ENCODE peak calls at places on chromosomes 2 and 18, in four cellular contexts. W is Peyer's patch; I is CD4-positive, CD25-positive, alpha-beta regulatory T cell; M is mesenchymal stem cell. T is an unnamed sample. For H3K36me3, the result is how much of the 10 kb centered on the place peaks cover.

GRCh38 chr2:236753611-236754010 is 184.0 kb downstream of the ACKR3 start:
- DNase-seq in W (no peak), I (no peak), M (no peak), T (no peak)

GRCh38 chr2:27871805-27872204 is 18.4 kb downstream of the RBKS start:
- DNase-seq in W (no peak), I (no peak), M (no peak), T (peak)

GRCh38 chr2:107384426-107384825 is 442.3 kb upstream of the RGPD4 start:
- DNase-seq in W (no peak), I (no peak), M (no peak), T (no peak)

GRCh38 chr18:24831871-24832665 is 371.6 kb downstream of the HRH4 start:
- DNase-seq in W (no peak), I (no peak), M (no peak), T (no peak)

GRCh38 chr2:144832048-144832447 is 312.1 kb upstream of the ZEB2 start:
- DNase-seq in W (no peak), I (no peak), M (peak), T (no peak)

GRCh38 chr2:97739893-97740245 is 26.5 kb downstream of the ZAP70 start:
- DNase-seq in W (no peak), I (no peak), M (no peak), T (no peak)

GRCh38 chr2:216991563-216991962 is 131.7 kb upstream of the TNP1 start:
- DNase-seq in W (no peak), I (no peak), M (peak), T (no peak)

GRCh38 chr2:98915751-98916358 is 20.2 kb downstream of the CRACDL start:
- DNase-seq in W (no peak), I (no peak), M (no peak), T (no peak)

GRCh38 chr18:58996131-58996632 is 131.5 kb downstream of the ZNF532 start:
- DNase-seq in W (no peak), I (no peak), M (peak), T (no peak)

GRCh38 chr2:38261569-38262513 is 115.2 kb downstream of the ATL2 start:
- DNase-seq in W (no peak), I (no peak), M (no peak), T (no peak)

GRCh38 chr2:170823800-170824153 is 7.1 kb downstream of the GAD1 start:
- DNase-seq in W (no peak), I (no peak), M (no peak), T (peak)

GRCh38 chr2:73979686-73980085 is 5.0 kb upstream of the TET3 start:
- DNase-seq in W (no peak), I (no peak), M (peak), T (no peak)

GRCh38 chr2:43842866-43843226 is 4.1 kb downstream of the ABCG8 start:
- DNase-seq in W (no peak), I (no peak), M (no peak), T (no peak)

GRCh38 chr2:46163804-46164569 is 133.2 kb upstream of the EPAS1 start:
- DNase-seq in W (no peak), I (no peak), M (peak), T (no peak)

GRCh38 chr2:57076856-57077255 is 893.1 kb downstream of the CCDC85A start:
- DNase-seq in W (no peak), I (no peak), M (no peak), T (no peak)

DNA sequence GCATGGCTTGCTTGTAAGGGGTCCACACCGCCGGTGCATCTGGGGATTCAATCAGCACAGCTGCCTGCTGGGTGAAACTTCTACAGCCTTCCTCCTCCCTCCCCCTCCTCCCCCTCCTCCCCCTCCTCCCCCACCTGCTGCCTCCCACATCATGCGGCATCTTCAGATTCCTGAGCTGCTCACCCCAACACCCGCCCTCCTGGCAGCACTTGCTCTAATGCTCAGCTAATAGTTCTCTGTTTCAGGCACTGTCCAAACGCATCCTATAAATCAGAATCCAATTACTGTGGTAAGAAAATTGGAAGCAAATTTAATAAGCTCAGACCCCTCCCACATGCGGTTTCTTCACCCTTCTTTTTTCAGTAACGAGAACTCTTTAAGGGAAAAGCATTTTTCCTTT is 150.6 kb downstream of the GALNT14 start:
- DNase-seq in W (no peak), I (no peak), M (no peak), T (no peak)
- H3K36me3 ChIP-seq in W (under half), I (under half), M (under half), T (under half)

DNA sequence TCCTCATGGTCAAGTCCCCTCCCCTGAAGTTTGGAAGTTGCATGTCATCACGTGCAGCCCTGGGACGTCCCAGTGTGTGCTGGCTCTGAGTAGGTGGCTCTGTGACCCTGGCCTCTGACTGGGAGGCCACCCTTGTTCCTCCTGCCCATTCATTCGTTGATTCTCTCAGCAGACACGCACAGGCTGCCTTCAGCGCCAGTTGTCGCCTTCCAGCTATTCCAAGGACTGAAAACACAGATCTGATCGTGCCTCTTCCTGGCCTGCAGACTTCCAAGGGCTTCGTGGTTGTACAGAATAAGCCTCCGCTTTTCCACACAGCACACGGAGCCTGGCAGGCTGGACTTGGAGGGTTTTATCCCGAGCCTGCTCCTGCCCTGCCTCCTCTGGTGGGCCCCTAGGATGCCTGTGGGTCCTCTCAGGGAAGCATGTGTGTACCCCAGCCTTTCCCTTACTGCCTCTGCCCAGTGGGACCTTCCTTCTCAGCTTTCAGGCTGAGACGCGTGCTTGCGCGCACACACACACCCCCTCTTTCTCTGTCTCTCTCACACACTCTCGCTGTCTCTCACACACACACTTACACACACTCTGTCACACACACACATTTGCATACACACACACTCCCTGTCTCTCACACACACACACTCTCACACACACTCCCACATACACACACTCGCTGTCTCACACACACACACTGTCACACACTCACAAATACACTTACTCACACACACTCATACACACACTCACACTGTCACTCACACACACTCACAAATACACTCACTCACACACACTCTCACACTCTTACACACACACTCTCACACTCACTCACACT is 17.7 kb downstream of the SH3BP4 start:
- DNase-seq in W (no peak), I (no peak), M (peak), T (no peak)
- H3K36me3 ChIP-seq in W (under half), I (under half), M (under half), T (under half)

DNA sequence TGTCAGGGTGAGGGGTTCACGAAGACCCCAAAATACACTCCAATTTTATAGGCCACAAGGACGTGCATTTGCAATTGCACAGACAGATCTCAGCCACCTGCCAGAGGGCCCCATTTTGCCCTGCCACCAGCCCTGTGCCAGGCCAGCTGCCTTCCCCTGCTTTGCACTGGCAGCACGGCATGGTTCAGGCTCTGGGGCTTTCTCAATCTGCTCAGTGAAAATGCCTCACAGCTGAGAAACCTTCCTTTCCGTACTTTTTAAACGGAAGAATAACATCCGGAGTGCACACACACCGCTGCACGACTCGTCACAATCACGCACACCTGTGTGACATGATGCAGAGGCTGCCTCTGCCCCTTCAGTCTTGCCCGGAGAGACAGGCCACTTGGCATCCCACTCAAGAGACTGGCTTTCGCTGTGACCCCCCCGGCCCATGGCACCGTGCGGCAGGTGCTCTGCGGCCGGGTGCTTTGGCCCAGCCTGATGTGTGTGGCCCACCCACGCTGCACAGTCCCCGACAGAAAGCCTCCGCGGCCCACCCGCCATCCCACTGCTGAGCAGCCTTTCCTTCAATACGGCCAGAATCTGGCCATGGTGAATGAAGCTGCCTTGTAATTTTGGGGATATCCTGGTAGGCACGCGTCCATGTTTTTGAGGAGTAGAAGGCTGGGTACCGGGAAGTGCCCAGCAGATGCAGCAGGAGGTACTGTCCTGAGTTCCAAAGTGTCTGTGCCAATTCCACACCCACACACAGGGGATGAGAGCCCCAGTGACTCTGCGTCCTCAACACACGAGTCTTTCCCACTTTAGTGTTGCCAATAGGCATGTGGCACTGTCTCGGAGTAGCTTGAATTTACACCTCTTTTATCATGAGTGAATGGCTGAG is 88.8 kb downstream of the USP40 start:
- DNase-seq in W (peak), I (no peak), M (no peak), T (no peak)
- H3K36me3 ChIP-seq in W (under half), I (under half), M (half or more), T (under half)

GRCh38 chr2:154400891-154401290 is 297.6 kb upstream of the KCNJ3 start:
- DNase-seq in W (no peak), I (no peak), M (no peak), T (peak)
- H3K36me3 ChIP-seq in W (under half), I (under half), M (under half), T (under half)

GRCh38 chr2:86468162-86469033 is 27.2 kb downstream of the KDM3A start:
- DNase-seq in W (no peak), I (peak), M (no peak), T (no peak)

GRCh38 chr2:86461042-86461743 is 20.0 kb downstream of the KDM3A start:
- DNase-seq in W (no peak), I (no peak), M (no peak), T (no peak)

GRCh38 chr2:86466306-86466705 is 25.1 kb downstream of the KDM3A start:
- DNase-seq in W (no peak), I (no peak), M (no peak), T (no peak)

GRCh38 chr2:86464654-86465053 is 23.5 kb downstream of the KDM3A start:
- DNase-seq in W (no peak), I (no peak), M (no peak), T (no peak)
- H3K36me3 ChIP-seq in W (under half), I (half or more), M (under half), T (under half)

GRCh38 chr2:101832114-101832513 is 134.6 kb downstream of the MAP4K4 start:
- DNase-seq in W (no peak), I (peak), M (no peak), T (no peak)

GRCh38 chr2:101830555-101830954 is 133.0 kb downstream of the MAP4K4 start:
- DNase-seq in W (no peak), I (no peak), M (peak), T (no peak)

GRCh38 chr2:101831351-101831865 is 133.9 kb downstream of the MAP4K4 start:
- DNase-seq in W (peak), I (peak), M (peak), T (peak)

GRCh38 chr2:101837354-101837753 is 139.8 kb downstream of the MAP4K4 start:
- DNase-seq in W (no peak), I (no peak), M (no peak), T (no peak)

DNA sequence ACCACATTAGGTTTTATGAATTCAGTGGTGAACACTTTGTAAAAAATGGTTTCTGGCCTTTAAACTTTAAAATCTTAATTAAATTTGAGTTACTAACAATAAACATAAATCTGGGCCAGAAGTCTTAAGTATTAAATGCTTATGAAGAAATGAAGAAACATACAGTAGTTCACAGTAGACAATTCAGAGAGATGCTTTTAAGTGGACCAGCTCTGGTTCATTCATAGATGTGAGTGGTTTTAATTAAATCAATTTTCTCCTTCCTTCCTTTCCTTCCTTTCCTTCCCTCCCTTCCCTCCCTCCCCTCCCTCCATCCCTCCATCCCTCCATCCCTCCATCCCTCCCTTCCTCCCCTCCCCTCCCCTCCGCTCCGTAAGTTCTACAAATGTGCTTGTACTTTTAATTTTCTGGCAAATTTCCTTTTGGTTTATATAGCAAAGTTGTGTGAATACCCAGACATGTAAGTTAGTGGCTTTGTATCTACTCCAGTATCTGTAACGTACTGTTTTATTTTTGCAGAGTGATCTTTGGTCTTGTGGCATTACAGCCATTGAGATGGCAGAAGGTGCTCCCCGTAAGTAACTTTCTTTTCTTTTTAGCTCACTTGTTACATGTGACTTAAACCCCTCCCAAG is 136.5 kb downstream of the MAP4K4 start:
- DNase-seq in W (no peak), I (no peak), M (no peak), T (no peak)
- H3K36me3 ChIP-seq in W (under half), I (half or more), M (under half), T (under half)

GRCh38 chr2:196143641-196144236 is 27.6 kb downstream of the STK17B start:
- DNase-seq in W (no peak), I (peak), M (no peak), T (no peak)
- H3K36me3 ChIP-seq in W (under half), I (half or more), M (under half), T (under half)

GRCh38 chr2:238252766-238253630 is 13.2 kb upstream of the HES6 start:
- DNase-seq in W (no peak), I (no peak), M (no peak), T (no peak)
- H3K36me3 ChIP-seq in W (under half), I (under half), M (half or more), T (under half)

T was measured in mesendoderm.